ENCODE peak calls at places on chromosomes 2 and 18, in seven cellular contexts. Z is GM23248, V is HepG2, A is K562, H is PC-3, B is fibroblast of lung, G is HCT116. D is an unnamed sample.

GRCh38 chr2:39990335-39990734 is 211.3 kb upstream of the THUMPD2 start:
- DNase-seq in Z (peak), V (no peak), A (no peak), H (peak), B (no peak), G (no peak), D (peak)

GRCh38 chr2:223993634-223994232 is 36.5 kb downstream of the MRPL44 start:
- DNase-seq in Z (peak), V (peak), A (peak), H (peak), B (peak), G (peak), D (peak)

GRCh38 chr2:237291138-237291792 is 122.7 kb downstream of the COL6A3 start:
- DNase-seq in Z (peak), V (peak), A (peak), H (peak), B (peak), G (peak), D (no peak)

GRCh38 chr18:25332002-25332401 is 20.0 kb downstream of the ZNF521 start:
- DNase-seq in Z (peak), V (no peak), A (no peak), H (no peak), B (no peak), G (no peak), D (no peak)

GRCh38 chr2:37742286-37742685 is 70.8 kb upstream of the CDC42EP3 start:
- DNase-seq in Z (peak), V (no peak), A (no peak), H (peak), B (peak), G (no peak), D (no peak)

GRCh38 chr18:44079602-44080001 is 601.1 kb upstream of the SETBP1 start:
- DNase-seq in Z (peak), V (peak), A (no peak), H (peak), B (peak), G (no peak), D (no peak)

GRCh38 chr2:240797914-240798313 is 22.1 kb downstream of the KIF1A start:
- DNase-seq in Z (no peak), V (no peak), A (no peak), H (no peak), B (no peak), G (no peak), D (no peak)

GRCh38 chr2:238506669-238507068 is 79.9 kb downstream of the ASB1 start:
- DNase-seq in Z (no peak), V (no peak), A (no peak), H (no peak), B (no peak), G (no peak), D (no peak)

GRCh38 chr2:26002617-26003310 is 20.5 kb upstream of the KIF3C start:
- DNase-seq in Z (no peak), V (no peak), A (no peak), H (no peak), B (no peak), G (no peak), D (no peak)

GRCh38 chr2:17538022-17538843 is 2.3 kb upstream of the VSNL1 start:
- DNase-seq in Z (peak), V (peak), A (no peak), H (no peak), B (peak), G (peak), D (peak)

GRCh38 chr2:99421469-99421868 is 68.3 kb downstream of the REV1 start:
- DNase-seq in Z (peak), V (no peak), A (no peak), H (no peak), B (peak), G (no peak), D (no peak)

GRCh38 chr2:181680937-181681811 is 857 bp upstream of the NEUROD1 start:
- DNase-seq in Z (no peak), V (no peak), A (no peak), H (no peak), B (no peak), G (no peak), D (no peak)

DNA sequence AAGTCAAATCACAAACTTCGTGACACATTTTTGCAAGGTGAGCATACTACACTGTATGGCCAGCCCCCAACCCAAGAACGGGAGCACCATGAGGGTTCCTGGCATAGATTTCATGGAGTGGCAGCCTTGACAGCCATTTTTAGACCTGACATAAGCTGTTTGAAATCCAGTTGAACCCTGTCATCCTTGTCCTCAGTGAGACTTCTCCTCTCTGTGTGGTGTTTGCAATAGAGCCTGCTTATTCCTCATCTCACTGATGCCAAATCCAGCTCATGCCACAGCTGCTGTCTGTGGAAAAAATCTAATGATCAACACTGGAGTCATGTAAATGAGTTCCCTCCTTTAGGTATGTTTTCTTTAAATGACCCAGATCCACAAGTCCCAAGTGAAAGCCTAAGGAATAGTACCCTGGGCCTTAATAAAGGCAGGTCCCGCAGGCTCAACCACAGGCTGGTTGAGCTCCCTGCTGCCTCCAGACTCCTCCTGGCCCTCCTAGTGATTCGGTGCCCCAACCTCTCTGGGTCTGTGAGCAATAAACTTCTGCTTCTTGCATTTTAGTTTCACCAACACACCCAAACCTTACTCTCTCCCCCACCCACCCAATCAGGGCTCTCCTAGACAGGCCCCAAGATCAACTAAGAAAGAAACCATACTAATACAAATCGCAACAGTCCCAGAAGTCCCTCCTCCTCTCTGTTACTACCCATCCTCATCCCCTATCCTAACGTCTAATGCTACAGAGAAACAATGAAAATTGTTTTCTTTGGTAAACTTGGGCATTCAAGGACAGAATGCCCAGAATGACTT is 8.4 kb upstream of the CREG2 start:
- DNase-seq in Z (peak), V (no peak), A (no peak), H (no peak), B (no peak), G (no peak), D (no peak)
- H3K9ac ChIP-seq in Z (peak), V (no peak), A (no peak), H (peak), B (no peak), G (no peak), D (no peak)

GRCh38 chr18:69400253-69400975 is at the start of gene DOK6:
- DNase-seq in Z (peak), V (peak), A (no peak), H (no peak), B (peak), G (no peak), D (peak)
- TF ChIP-seq EZH2 in Z (no peak), V (no peak), A (no peak), H (no peak), B (no peak), G (no peak), D (no peak)

GRCh38 chr2:143070688-143071087 is 58.5 kb upstream of the ARHGAP15 start:
- DNase-seq in Z (no peak), V (no peak), A (no peak), H (no peak), B (no peak), G (no peak), D (no peak)
- H3K9ac ChIP-seq in Z (no peak), V (no peak), A (no peak), H (no peak), B (no peak), G (no peak), D (no peak)

GRCh38 chr2:144517825-144518699 is 1.9 kb downstream of the ZEB2 start:
- DNase-seq in Z (peak), V (no peak), A (no peak), H (peak), B (peak), G (no peak), D (peak)

GRCh38 chr2:144520718-144521487 is 984 bp upstream of the ZEB2 start:
- DNase-seq in Z (peak), V (no peak), A (no peak), H (no peak), B (peak), G (no peak), D (no peak)

GRCh38 chr2:144518744-144519596 is 949 bp downstream of the ZEB2 start:
- DNase-seq in Z (peak), V (no peak), A (no peak), H (no peak), B (peak), G (no peak), D (no peak)

GRCh38 chr2:144519934-144520717 is at the start of gene ZEB2:
- DNase-seq in Z (peak), V (peak), A (peak), H (peak), B (peak), G (peak), D (peak)

DNA sequence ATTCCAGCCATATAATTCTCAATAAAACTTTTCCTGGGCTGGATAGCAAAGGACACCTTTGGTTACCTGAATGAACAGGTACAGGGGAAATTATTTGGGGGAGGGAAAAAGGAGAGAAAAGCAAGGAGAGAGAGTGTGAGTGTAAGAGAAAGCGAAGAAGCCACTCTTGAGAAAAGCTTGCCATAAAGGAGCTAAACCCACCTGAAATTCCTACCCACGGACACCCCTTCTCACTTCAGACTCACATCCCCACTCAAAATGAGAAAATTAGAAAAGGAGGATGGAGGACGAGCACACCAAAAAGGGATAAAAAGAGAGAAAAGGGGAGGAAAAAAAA is 354 bp downstream of the ZEB2 start:
- DNase-seq in Z (no peak), V (no peak), A (no peak), H (no peak), B (no peak), G (no peak), D (no peak)
- TF ChIP-seq EZH2 in Z (no peak), V (no peak), A (no peak), H (no peak), B (no peak), G (no peak), D (no peak)

DNA sequence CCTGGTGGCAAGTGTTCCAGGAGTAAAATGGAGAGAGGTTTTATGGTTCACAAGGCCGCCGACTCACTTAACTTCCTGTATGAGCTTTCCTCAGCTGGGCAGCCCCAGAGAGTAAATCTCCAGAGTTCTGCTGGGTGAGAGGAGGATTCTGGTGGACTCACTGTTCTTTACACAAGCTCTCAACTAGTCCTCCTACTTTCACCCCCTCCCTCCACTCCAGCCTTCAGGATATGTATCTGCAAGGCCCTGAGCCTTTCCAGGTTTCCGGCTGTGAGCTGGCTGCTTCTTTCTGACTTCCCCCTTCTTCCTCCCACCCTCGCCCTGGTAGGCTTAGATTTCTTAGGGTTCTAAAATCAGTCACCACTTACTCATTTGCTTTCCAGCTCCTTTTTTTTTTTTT is 34.0 kb downstream of the EML6 start:
- DNase-seq in Z (peak), V (no peak), A (no peak), H (peak), B (no peak), G (no peak), D (no peak)
- H3K9ac ChIP-seq in Z (peak), V (no peak), A (no peak), H (no peak), B (no peak), G (no peak), D (no peak)

GRCh38 chr18:11147371-11147860 is 2.0 kb downstream of the PIEZO2 start:
- DNase-seq in Z (no peak), V (no peak), A (no peak), H (no peak), B (peak), G (no peak), D (no peak)
- TF ChIP-seq EZH2 in Z (no peak), V (no peak), A (no peak), H (no peak), B (no peak), G (no peak), D (no peak)

GRCh38 chr2:134774074-134774742 is 55.4 kb upstream of the TMEM163 start:
- DNase-seq in Z (no peak), V (no peak), A (peak), H (peak), B (no peak), G (no peak), D (no peak)
- H3K9ac ChIP-seq in Z (no peak), V (no peak), A (no peak), H (peak), B (no peak), G (no peak), D (no peak)

GRCh38 chr2:176129825-176130152 is 284 bp downstream of the HOXD8 start:
- DNase-seq in Z (no peak), V (no peak), A (no peak), H (no peak), B (no peak), G (no peak), D (no peak)
- TF ChIP-seq EZH2 in Z (no peak), V (no peak), A (no peak), H (no peak), B (no peak), G (no peak), D (peak)

DNA sequence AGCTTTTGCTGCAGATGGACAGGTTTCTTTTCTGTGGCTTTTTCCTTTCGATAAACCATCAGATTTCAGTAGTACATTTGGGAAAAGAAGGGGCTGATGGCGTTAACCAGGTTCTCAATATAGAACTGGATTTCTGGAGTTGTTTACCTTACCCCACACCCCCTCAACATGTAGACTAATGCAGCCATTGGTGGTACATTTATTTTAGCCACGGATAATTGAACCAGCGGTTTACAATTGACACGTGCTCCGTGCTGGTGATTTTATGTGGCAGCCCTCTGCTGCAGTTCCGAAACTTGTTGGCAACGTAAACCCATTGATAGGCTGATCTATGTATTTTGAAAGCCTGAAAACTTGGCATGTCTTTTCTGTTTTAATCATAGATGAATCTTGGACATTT is 5.4 kb downstream of the SOX11 start:
- DNase-seq in Z (no peak), V (no peak), A (no peak), H (no peak), B (no peak), G (no peak), D (peak)
- H3K9ac ChIP-seq in Z (no peak), V (no peak), A (no peak), H (no peak), B (no peak), G (no peak), D (peak)

GRCh38 chr2:45014016-45014702 is 4.9 kb upstream of the SIX2 start:
- DNase-seq in Z (peak), V (no peak), A (peak), H (no peak), B (peak), G (no peak), D (peak)
- TF ChIP-seq EZH2 in Z (no peak), V (no peak), A (no peak), H (no peak), B (peak), G (no peak), D (no peak)